ENCODE peak calls at places on chromosomes 1 and 21, in nine cellular contexts. T is cardiac fibroblast, C is foreskin fibroblast, I is fibroblast of mammary gland, K is keratinocyte, Y is thoracic aorta, S is brain microvascular endothelial cell, Z is tibial artery, R is SJSA1. V is an unnamed sample.

GRCh38 chr1:156083800-156084790 is 1.8 kb upstream of the MEX3A start:
- DNase-seq in Z (no peak), S (no peak), C (no peak), Y (no peak), I (no peak), K (no peak), T (no peak), R (no peak), V (no peak)

GRCh38 chr21:28856588-28857250 is 136.0 kb downstream of the LTN1 start:
- DNase-seq in K (no peak), S (no peak), I (no peak), Z (no peak), T (no peak), R (no peak), C (peak), Y (no peak), V (no peak)

GRCh38 chr1:197928849-197929336 is 11.7 kb downstream of the LHX9 start:
- DNase-seq in R (no peak), T (no peak), Y (no peak), Z (no peak), I (no peak), K (no peak), S (no peak), C (no peak), V (no peak)

GRCh38 chr1:223496883-223497282 is 103.7 kb downstream of the CCDC185 start:
- DNase-seq in K (no peak), I (no peak), T (no peak), S (no peak), C (no peak), Y (no peak), Z (peak), R (no peak), V (no peak)

GRCh38 chr1:178243890-178244289 is 150.0 kb downstream of the RASAL2 start:
- DNase-seq in T (no peak), R (no peak), Y (no peak), C (no peak), K (no peak), I (no peak), S (no peak), Z (no peak), V (no peak)

GRCh38 chr1:207321790-207322530 is 482 bp downstream of the CD55 start:
- DNase-seq in Y (no peak), Z (no peak), I (peak), R (no peak), C (no peak), S (no peak), T (peak), K (no peak), V (no peak)

GRCh38 chr1:34283142-34283541 is 106.4 kb downstream of the C1orf94 start:
- DNase-seq in Y (no peak), S (no peak), C (no peak), Z (no peak), T (no peak), R (no peak), K (no peak), I (no peak), V (no peak)

GRCh38 chr1:55504306-55504706 is 289.1 kb upstream of the USP24 start:
- DNase-seq in T (no peak), I (no peak), C (no peak), Y (no peak), R (no peak), K (no peak), S (no peak), Z (no peak), V (no peak)

GRCh38 chr1:207797229-207797973 is 45.5 kb downstream of the CD46 start:
- DNase-seq in C (peak), S (peak), Z (peak), K (peak), R (peak), I (peak), Y (peak), T (peak), V (peak)

GRCh38 chr1:221083902-221084301 is 204.7 kb downstream of the HLX start:
- DNase-seq in K (no peak), I (no peak), R (no peak), Y (no peak), Z (no peak), T (no peak), C (no peak), S (no peak), V (no peak)

GRCh38 chr1:64766385-64766784 is 21.5 kb downstream of the RAVER2 start:
- DNase-seq in Z (no peak), R (no peak), K (no peak), T (no peak), C (no peak), S (no peak), I (no peak), Y (no peak), V (no peak)

GRCh38 chr1:193058529-193059281 is 455 bp downstream of the UCHL5 start:
- DNase-seq in Y (no peak), T (peak), Z (peak), I (peak), S (peak), R (peak), K (no peak), C (peak), V (no peak)

GRCh38 chr1:41751804-41752513 is 166.8 kb downstream of the HIVEP3 start:
- DNase-seq in Z (no peak), S (peak), C (peak), Y (no peak), R (no peak), T (peak), K (no peak), I (peak), V (peak)

GRCh38 chr1:245751671-245752070 is 596.9 kb downstream of the KIF26B start:
- DNase-seq in K (no peak), Z (no peak), R (no peak), S (no peak), Y (no peak), C (peak), T (no peak), I (no peak), V (no peak)

GRCh38 chr1:225577243-225577642 is 75.7 kb downstream of the ENAH start:
- DNase-seq in C (peak), K (no peak), R (no peak), Y (no peak), I (no peak), T (no peak), S (no peak), Z (no peak), V (no peak)

GRCh38 chr1:18396247-18396646 is 84.5 kb upstream of the KLHDC7A start:
- DNase-seq in Z (no peak), K (no peak), C (no peak), I (peak), T (no peak), R (no peak), Y (no peak), S (no peak), V (no peak)

GRCh38 chr1:202578565-202578964 is 131.7 kb downstream of the SYT2 start:
- DNase-seq in K (no peak), C (peak), Y (no peak), I (peak), S (no peak), T (no peak), Z (no peak), R (no peak), V (no peak)

GRCh38 chr1:163540727-163541126 is 219.0 kb downstream of the NUF2 start:
- DNase-seq in T (no peak), C (no peak), S (no peak), Z (no peak), Y (no peak), R (no peak), I (no peak), K (no peak), V (no peak)

GRCh38 chr1:21816602-21817302 is 4.7 kb downstream of the LDLRAD2 start:
- DNase-seq in Z (no peak), R (no peak), T (peak), K (no peak), C (peak), I (peak), S (peak), Y (no peak), V (peak)

GRCh38 chr1:1401457-1402010 is 2.4 kb upstream of the CCNL2 start:
- DNase-seq in Z (no peak), Y (no peak), S (no peak), K (no peak), I (no peak), T (no peak), C (no peak), R (no peak), V (no peak)
- H3K4me3 ChIP-seq in Z (no peak), Y (no peak), S (no peak), K (no peak), I (no peak), T (no peak), C (no peak), R (no peak), V (no peak)

GRCh38 chr1:244653439-244654283 is 735 bp downstream of the DESI2 start:
- DNase-seq in R (peak), T (peak), C (peak), Y (no peak), K (no peak), I (peak), S (no peak), Z (peak), V (no peak)

GRCh38 chr1:244652699-244653438 is at the start of gene DESI2:
- DNase-seq in T (peak), I (peak), R (peak), S (peak), K (peak), Y (peak), C (peak), Z (peak), V (peak)

GRCh38 chr1:244654284-244655038 is 1.5 kb downstream of the DESI2 start:
- DNase-seq in S (no peak), R (no peak), K (no peak), C (peak), Y (no peak), I (peak), Z (no peak), T (peak), V (no peak)

GRCh38 chr1:244655186-244655585 is 2.3 kb downstream of the DESI2 start:
- DNase-seq in S (no peak), K (no peak), Z (no peak), Y (no peak), I (no peak), T (no peak), C (no peak), R (no peak), V (no peak)

GRCh38 chr1:244651956-244652698 is 799 bp upstream of the DESI2 start:
- DNase-seq in R (no peak), Z (no peak), I (peak), C (no peak), Y (no peak), S (peak), K (no peak), T (no peak), V (peak)
- H3K4me3 ChIP-seq in R (peak), Z (peak), I (peak), C (peak), Y (peak), S (peak), K (peak), T (peak), V (peak)

GRCh38 chr1:66282343-66282852 is 251.6 kb upstream of the SGIP1 start:
- DNase-seq in C (peak), Z (no peak), K (no peak), I (peak), R (no peak), Y (no peak), S (peak), T (peak), V (peak)
- H3K4me3 ChIP-seq in C (no peak), Z (no peak), K (no peak), I (no peak), R (no peak), Y (no peak), S (no peak), T (no peak), V (no peak)

DNA sequence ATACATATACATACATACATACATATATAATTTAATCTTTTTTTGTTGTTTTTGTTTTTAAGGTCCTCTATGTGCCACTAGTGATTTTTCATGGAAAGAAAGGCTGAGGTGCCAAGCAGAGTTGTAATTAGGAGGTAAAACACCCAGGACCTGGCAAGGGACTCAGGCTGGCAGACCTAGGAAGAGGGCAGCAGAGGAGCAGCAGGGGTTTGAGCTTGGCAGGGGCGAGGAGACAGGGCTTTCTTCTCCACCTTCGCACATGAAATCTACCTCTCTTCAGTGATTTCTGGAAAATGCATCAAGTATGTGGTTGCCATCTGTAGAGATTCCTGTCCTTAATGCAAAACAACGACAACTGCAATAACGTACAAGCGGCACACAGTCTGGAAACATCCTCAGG is 31.9 kb downstream of the DDAH1 start:
- DNase-seq in Y (no peak), K (no peak), R (no peak), S (no peak), I (no peak), C (no peak), Z (no peak), T (no peak), V (no peak)
- H3K4me3 ChIP-seq in Y (no peak), K (no peak), R (no peak), S (no peak), I (no peak), C (no peak), Z (no peak), T (no peak), V (no peak)

GRCh38 chr1:204148098-204148406 is 3.8 kb downstream of the ETNK2 start:
- DNase-seq in Z (no peak), I (no peak), K (no peak), T (no peak), C (no peak), R (no peak), Y (no peak), S (no peak), V (no peak)
- H3K4me3 ChIP-seq in Z (no peak), I (no peak), K (no peak), T (no peak), C (no peak), R (no peak), Y (no peak), S (no peak), V (no peak)

GRCh38 chr1:62452951-62453350 is 16.1 kb downstream of the USP1 start:
- DNase-seq in Y (no peak), R (no peak), S (no peak), T (peak), K (no peak), C (peak), Z (no peak), I (peak), V (no peak)
- H3K4me3 ChIP-seq in Y (no peak), R (no peak), S (no peak), T (no peak), K (no peak), C (no peak), Z (no peak), I (no peak), V (no peak)

GRCh38 chr1:77282866-77283539 is 1.2 kb downstream of the AK5 start:
- DNase-seq in Z (no peak), C (peak), S (no peak), T (peak), K (no peak), R (no peak), I (no peak), Y (no peak), V (no peak)
- H3K4me3 ChIP-seq in Z (peak), C (peak), S (peak), T (peak), K (peak), R (peak), I (peak), Y (peak), V (peak)

DNA sequence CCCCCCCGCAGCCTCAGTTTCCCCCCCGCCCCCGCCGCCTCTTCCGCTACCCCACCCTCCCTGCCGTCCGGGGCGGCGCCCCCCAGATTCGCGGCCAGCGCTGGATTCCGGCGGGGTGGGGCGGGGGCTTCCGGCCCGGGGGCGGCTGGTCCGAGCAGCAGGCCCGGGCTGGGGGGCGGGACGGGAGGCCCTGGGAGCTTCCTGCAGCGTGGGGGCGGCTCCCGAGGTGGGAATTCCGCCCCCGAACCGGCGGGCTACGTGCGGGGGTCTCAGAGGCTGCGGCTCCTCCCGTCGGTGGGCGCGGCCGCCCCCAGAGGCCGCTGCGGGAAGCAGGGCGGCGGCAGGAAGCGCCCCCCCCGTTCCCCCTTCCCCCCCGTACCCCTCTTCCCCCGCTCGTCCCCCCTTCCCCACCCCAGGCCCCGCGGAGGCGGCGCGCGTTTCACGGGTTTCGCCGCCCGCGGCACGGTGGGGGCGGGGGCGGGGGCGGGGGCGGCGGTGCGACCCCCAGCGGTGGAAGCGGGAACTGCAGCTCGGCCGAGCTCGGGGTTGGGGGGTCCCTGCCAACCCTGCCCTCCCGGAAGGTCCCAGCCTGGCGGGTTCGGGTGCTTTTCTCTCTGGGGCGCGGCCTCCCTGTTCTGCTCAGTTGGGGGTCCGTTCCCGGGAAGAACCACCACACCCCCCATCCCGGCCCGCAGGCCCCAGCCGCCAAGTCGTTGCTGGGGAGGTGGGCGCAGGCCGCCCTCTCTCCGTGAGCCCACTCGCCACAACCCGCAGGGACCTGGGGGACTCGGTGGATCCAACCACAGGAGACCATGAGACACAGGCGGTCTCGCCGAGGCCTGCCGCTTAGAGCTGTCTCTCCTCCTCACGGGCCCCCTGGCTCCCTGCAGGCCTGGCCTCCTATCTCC is 76.3 kb downstream of the MORN1 start:
- DNase-seq in K (no peak), S (no peak), T (no peak), R (peak), I (no peak), C (peak), Z (no peak), Y (no peak), V (no peak)
- H3K4me3 ChIP-seq in K (no peak), S (peak), T (peak), R (peak), I (peak), C (peak), Z (peak), Y (peak), V (peak)

GRCh38 chr1:241944300-241944699 is 13.3 kb upstream of the BECN2 start:
- DNase-seq in K (no peak), Y (no peak), C (no peak), R (no peak), T (no peak), I (no peak), S (no peak), Z (no peak), V (no peak)
- H3K4me3 ChIP-seq in K (no peak), Y (no peak), C (no peak), R (no peak), T (no peak), I (no peak), S (no peak), Z (no peak), V (no peak)

DNA sequence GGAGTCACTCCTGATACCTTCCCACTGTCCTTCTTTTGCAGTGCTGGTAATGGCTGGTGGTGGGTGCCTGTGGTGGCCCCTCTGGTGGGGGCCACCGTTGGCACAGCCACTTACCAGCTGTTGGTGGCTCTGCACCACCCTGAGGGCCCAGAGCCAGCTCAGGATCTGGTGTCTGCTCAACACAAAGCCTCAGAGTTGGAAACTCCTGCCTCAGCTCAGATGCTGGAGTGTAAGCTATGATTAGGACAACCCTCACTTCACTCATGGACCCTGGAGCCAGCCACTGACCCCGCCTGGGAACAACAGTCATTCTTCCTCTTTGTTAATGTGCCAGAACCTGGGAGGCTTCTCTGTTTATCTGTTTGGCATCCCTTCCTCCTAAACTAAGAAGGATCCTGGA is 1.1 kb upstream of the ATP8B2 start:
- DNase-seq in S (no peak), R (no peak), I (no peak), K (no peak), Y (no peak), T (no peak), Z (no peak), C (no peak), V (no peak)
- H3K4me3 ChIP-seq in S (peak), R (peak), I (no peak), K (no peak), Y (peak), T (no peak), Z (peak), C (peak), V (no peak)

V was measured in skeletal muscle cell.